ENCODE peak calls at places on chromosome 19, in seven cellular contexts. Z is lower leg skin; R is cardiac fibroblast; L is choroid plexus epithelial cell; F is naive thymus-derived CD4-positive, alpha-beta T cell; P is tibial artery; I is K562. B is an unnamed sample.

GRCh38 chr19:54458648-54459281 is 4.8 kb downstream of the LENG9 start:
- DNase-seq in F (no peak), R (no peak), I (peak), P (no peak), L (no peak), Z (no peak), B (no peak)

GRCh38 chr19:16671652-16672274 is 10.8 kb downstream of the TMEM38A start:
- DNase-seq in I (no peak), L (no peak), R (no peak), F (no peak), Z (no peak), P (no peak), B (no peak)

GRCh38 chr19:719636-720377 is 11.1 kb downstream of the PALM start:
- DNase-seq in P (no peak), L (no peak), R (no peak), I (peak), F (no peak), Z (no peak), B (no peak)

GRCh38 chr19:49327878-49328544 is 3.0 kb upstream of the SLC6A16 start:
- DNase-seq in P (peak), F (peak), Z (no peak), L (peak), R (peak), I (peak), B (peak)

GRCh38 chr19:7500811-7501450 is 12.1 kb upstream of the PEX11G start:
- DNase-seq in F (no peak), R (peak), I (peak), P (no peak), Z (no peak), L (no peak), B (no peak)

GRCh38 chr19:11091343-11092153 is 2.3 kb downstream of the LDLR start:
- DNase-seq in R (peak), F (peak), Z (peak), I (no peak), P (peak), L (peak), B (peak)

GRCh38 chr19:54518844-54519243 is 16.2 kb downstream of the LAIR2 start:
- DNase-seq in F (no peak), P (no peak), L (no peak), R (peak), Z (no peak), I (peak), B (peak)

GRCh38 chr19:3665681-3666544 is 34.4 kb downstream of the PIP5K1C start:
- DNase-seq in I (peak), Z (peak), F (peak), R (peak), P (peak), L (peak), B (peak)

GRCh38 chr19:45804140-45804958 is 10.8 kb downstream of the RSPH6A start:
- DNase-seq in R (no peak), F (no peak), I (no peak), P (no peak), L (no peak), Z (no peak), B (no peak)

GRCh38 chr19:16161848-16162247 is 11.5 kb downstream of the CIB3 start:
- DNase-seq in F (no peak), Z (no peak), P (no peak), R (peak), L (peak), I (no peak), B (no peak)

GRCh38 chr19:51726049-51726448 is 2.3 kb upstream of the HAS1 start:
- DNase-seq in P (no peak), Z (peak), L (peak), F (no peak), I (peak), R (peak), B (no peak)

GRCh38 chr19:2014731-2015610 is 543 bp downstream of the BTBD2 start:
- DNase-seq in P (peak), Z (no peak), L (no peak), R (no peak), F (no peak), I (peak), B (peak)

DNA sequence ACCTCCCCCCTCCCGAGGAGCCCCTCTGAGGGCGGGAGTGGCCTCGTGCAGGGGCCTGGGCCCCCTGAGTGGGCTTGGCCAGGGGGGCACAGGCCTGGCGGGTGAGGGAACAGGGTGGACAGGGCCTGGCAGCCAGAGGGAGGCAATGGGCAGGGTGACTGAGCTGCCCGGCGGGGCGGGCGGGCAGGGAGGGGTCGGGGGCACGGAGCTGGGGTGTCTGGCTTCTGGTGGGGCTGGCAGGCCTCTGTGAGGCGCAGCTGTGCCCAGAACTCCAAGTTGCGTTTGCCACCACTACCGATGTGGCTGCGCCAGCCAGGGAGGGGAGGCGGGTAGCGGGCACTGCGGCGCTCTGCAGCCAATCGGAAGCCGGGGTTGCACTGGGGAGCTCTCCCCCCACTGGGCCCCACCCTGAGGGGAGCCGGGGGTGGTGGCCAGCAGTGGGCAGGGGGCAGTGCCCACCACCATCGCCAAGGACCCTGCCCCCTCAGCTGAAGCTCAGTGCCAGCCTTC is 7.2 kb downstream of the NFIX start:
- DNase-seq in R (no peak), P (peak), L (no peak), Z (no peak), F (no peak), I (no peak), B (no peak)
- H3K4me3 ChIP-seq in R (peak), P (peak), L (no peak), Z (no peak), F (no peak), I (no peak), B (no peak)

GRCh38 chr19:19071897-19072296 is 8.1 kb downstream of the SLC25A42 start:
- DNase-seq in I (no peak), L (no peak), F (no peak), P (no peak), Z (no peak), R (no peak), B (no peak)

GRCh38 chr19:19064098-19064722 is 416 bp downstream of the SLC25A42 start:
- DNase-seq in R (no peak), P (no peak), L (no peak), Z (peak), F (no peak), I (no peak), B (no peak)

GRCh38 chr19:19067276-19068072 is 3.7 kb downstream of the SLC25A42 start:
- DNase-seq in I (no peak), P (no peak), Z (no peak), L (no peak), F (no peak), R (no peak), B (peak)

GRCh38 chr19:19064811-19065745 is 1.3 kb downstream of the SLC25A42 start:
- DNase-seq in R (no peak), L (peak), F (peak), I (peak), Z (no peak), P (no peak), B (peak)

DNA sequence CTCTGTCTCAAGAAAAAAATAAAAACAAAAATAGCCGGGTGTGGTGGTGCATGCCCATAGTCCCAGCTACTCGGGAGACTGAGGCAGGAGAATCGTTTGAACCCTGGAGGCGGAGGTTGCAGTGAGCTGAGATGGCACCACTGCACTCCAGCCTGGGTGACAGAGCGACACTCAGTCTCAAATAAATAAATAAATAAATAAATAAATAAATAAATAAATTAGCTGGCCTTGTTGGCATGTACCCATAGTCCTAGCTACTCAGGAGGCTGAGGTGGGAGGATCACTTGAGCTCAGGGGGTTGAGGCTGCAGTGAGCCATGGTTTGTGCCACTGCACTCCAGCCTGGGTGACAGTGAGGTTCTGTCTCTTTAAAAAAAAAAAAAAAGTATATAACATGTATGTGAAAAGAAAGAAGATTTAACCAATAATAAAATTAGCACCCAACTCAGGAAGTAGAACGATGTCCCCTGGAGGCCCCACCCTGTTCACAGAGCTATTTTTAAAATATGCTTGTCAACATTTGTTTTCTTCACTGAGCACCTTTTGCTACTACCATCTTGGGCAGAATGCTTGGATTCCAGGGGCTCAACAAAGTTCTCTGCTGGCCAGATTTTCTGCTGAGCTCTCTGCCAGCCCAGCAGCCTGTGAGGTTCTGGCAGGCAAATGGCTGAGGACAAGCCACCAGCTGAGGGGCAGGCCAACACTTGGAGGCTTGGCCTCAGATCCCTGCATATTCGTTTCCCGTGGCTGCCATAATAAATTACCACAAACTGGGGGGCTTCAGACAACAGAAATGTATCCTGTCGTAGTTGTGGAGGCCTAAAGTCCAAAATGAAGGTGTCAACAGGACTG is 5.1 kb downstream of the SLC25A42 start:
- DNase-seq in R (no peak), L (no peak), Z (no peak), I (no peak), P (no peak), F (no peak), B (no peak)
- H3K4me3 ChIP-seq in R (no peak), L (no peak), Z (no peak), I (no peak), P (no peak), F (no peak), B (no peak)

GRCh38 chr19:39082167-39082566 is 2.0 kb upstream of the ACP7 start:
- DNase-seq in P (no peak), R (no peak), Z (no peak), F (no peak), L (no peak), I (no peak), B (no peak)

GRCh38 chr19:39084732-39085080 is 538 bp downstream of the ACP7 start:
- DNase-seq in L (no peak), I (no peak), R (no peak), Z (no peak), P (no peak), F (no peak), B (no peak)

GRCh38 chr19:39083983-39084731 is at the start of gene ACP7:
- DNase-seq in R (no peak), Z (no peak), I (peak), P (no peak), L (no peak), F (no peak), B (no peak)

GRCh38 chr19:39082745-39083598 is 1.2 kb upstream of the ACP7 start:
- DNase-seq in L (no peak), P (no peak), Z (no peak), I (no peak), F (no peak), R (no peak), B (no peak)

GRCh38 chr19:39083599-39083982 is 577 bp upstream of the ACP7 start:
- DNase-seq in P (no peak), L (no peak), R (no peak), F (no peak), I (no peak), Z (no peak), B (no peak)
- H3K4me3 ChIP-seq in P (no peak), L (no peak), R (peak), F (peak), I (no peak), Z (no peak), B (no peak)

GRCh38 chr19:14003279-14004051 is 2.7 kb downstream of the RFX1 start:
- DNase-seq in Z (no peak), R (peak), L (no peak), F (peak), P (no peak), I (no peak), B (no peak)

GRCh38 chr19:14005381-14006084 is 587 bp downstream of the RFX1 start:
- DNase-seq in F (peak), L (peak), P (peak), Z (peak), R (peak), I (peak), B (peak)

GRCh38 chr19:14006085-14006765 is at the start of gene RFX1:
- DNase-seq in I (peak), Z (peak), P (peak), R (peak), L (peak), F (peak), B (peak)

GRCh38 chr19:14002571-14003278 is 3.4 kb downstream of the RFX1 start:
- DNase-seq in I (no peak), F (peak), P (no peak), L (no peak), Z (no peak), R (no peak), B (no peak)

GRCh38 chr19:14004619-14005380 is 1.3 kb downstream of the RFX1 start:
- DNase-seq in F (no peak), I (peak), L (peak), Z (peak), R (no peak), P (peak), B (peak)
- H3K4me3 ChIP-seq in F (peak), I (peak), L (no peak), Z (no peak), R (no peak), P (peak), B (peak)

GRCh38 chr19:57338798-57339378 is 12.2 kb upstream of the ZNF304 start:
- DNase-seq in P (no peak), Z (no peak), L (peak), I (no peak), R (no peak), F (no peak), B (no peak)
- H3K4me3 ChIP-seq in P (no peak), Z (no peak), L (no peak), I (no peak), R (no peak), F (no peak), B (no peak)

B was measured in NB4.